ENCODE peak calls at places on chromosomes 5 and 9, in nine cellular contexts. L is NCI-H1436; G is uterus; A is head of caudate nucleus; I is NCI-H748 treated with DMSO at 0.1 percent for 48 hours; P is RCC 7860; X is activated T-cell treated with anti-CD3 and anti-CD28 coated beads, Interleukin-2, amount 50 U/mL, for 48 hours; Y is B cell; W is NCI-H69. E is an unnamed sample.
A peak's percentile ranks its signal among the peaks of the same experiment; 100 is the strongest.

GRCh38 chr5:12272389-12272788 is 368.1 kb upstream of the CTNND2 start:
- DNase-seq in I (no peak), A (no peak), L (no peak), W (peak; percentile 4), G (no peak), X (no peak), Y (no peak), P (no peak), E (peak; percentile 7)

GRCh38 chr5:98570661-98571181 is 202.7 kb upstream of the RGMB start:
- DNase-seq in I (no peak), X (no peak), P (no peak), G (no peak), L (no peak), W (peak; percentile 96), A (no peak), Y (no peak), E (no peak)

GRCh38 chr5:150266807-150267408 is 22.7 kb downstream of the CAMK2A start:
- DNase-seq in A (no peak), W (peak; percentile 62), I (no peak), L (no peak), Y (no peak), P (no peak), X (no peak), G (no peak), E (no peak)

GRCh38 chr5:17727212-17727611 is 93.0 kb downstream of the TAF11L14 start:
- DNase-seq in P (no peak), A (no peak), Y (no peak), I (peak; percentile 99), G (no peak), X (no peak), W (peak; percentile 95), L (peak; percentile 21), E (no peak)

GRCh38 chr9:107870927-107871720 is 381.6 kb upstream of the KLF4 start:
- DNase-seq in X (no peak), I (peak; percentile 100), L (peak; percentile 8), W (peak; percentile 40), Y (no peak), G (no peak), A (no peak), P (no peak), E (no peak)

GRCh38 chr5:173868096-173868879 is 19.9 kb upstream of the CPEB4 start:
- DNase-seq in Y (no peak), G (no peak), P (peak; percentile 36), L (no peak), I (no peak), W (no peak), X (no peak), A (no peak), E (peak; percentile 92)

GRCh38 chr5:16712600-16712999 is 95.8 kb upstream of the RETREG1 start:
- DNase-seq in G (no peak), A (no peak), L (no peak), X (no peak), W (peak; percentile 49), I (peak; percentile 95), P (no peak), Y (no peak), E (no peak)

GRCh38 chr5:23089316-23089715 is 236.2 kb upstream of the CDH12 start:
- DNase-seq in I (no peak), G (no peak), Y (no peak), X (no peak), P (no peak), A (no peak), L (no peak), W (peak; percentile 98), E (no peak)

GRCh38 chr5:3361811-3362605 is 233.6 kb upstream of the IRX1 start:
- DNase-seq in W (no peak), X (no peak), A (no peak), L (no peak), G (no peak), P (no peak), Y (no peak), I (no peak), E (no peak)

GRCh38 chr5:180139731-180140626 is 68.4 kb upstream of the RNF130 start:
- DNase-seq in X (no peak), P (no peak), I (no peak), W (peak; percentile 41), L (no peak), Y (no peak), A (no peak), G (peak; percentile 6), E (no peak)

GRCh38 chr9:133031130-133031422 is 279 bp downstream of the GTF3C5 start:
- DNase-seq in G (no peak), I (no peak), A (no peak), Y (no peak), L (no peak), W (no peak), X (no peak), P (no peak), E (no peak)